ENCODE peak calls at places on chromosomes 6 and 20, in nine cellular contexts. S is stomach, G is fibroblast of mammary gland, A is GM12865, R is heart right ventricle, T is choroid plexus epithelial cell, J is foreskin fibroblast, O is brain microvascular endothelial cell, U is cardiac muscle cell. H is an unnamed sample.

GRCh38 chr20:48826064-48826463 is 1.7 kb downstream of the PREX1 start:
- DNase-seq in S (no peak), G (no peak), A (no peak), R (no peak), T (no peak), J (no peak), O (no peak), U (no peak), H (no peak)

GRCh38 chr6:35824552-35825192 is 19.5 kb downstream of the LHFPL5 start:
- DNase-seq in S (no peak), G (no peak), A (no peak), R (no peak), T (no peak), J (no peak), O (no peak), U (no peak), H (no peak)

GRCh38 chr20:63029358-63030121 is 22.8 kb upstream of the BHLHE23 start:
- DNase-seq in S (no peak), G (no peak), A (no peak), R (no peak), T (no peak), J (no peak), O (no peak), U (no peak), H (no peak)

GRCh38 chr20:39289316-39289715 is 327.2 kb downstream of the DHX35 start:
- DNase-seq in S (no peak), G (no peak), A (peak), R (no peak), T (no peak), J (no peak), O (no peak), U (peak), H (no peak)

GRCh38 chr6:112085666-112086065 is 1.6 kb downstream of the TUBE1 start:
- DNase-seq in S (no peak), G (peak), A (no peak), R (peak), T (no peak), J (no peak), O (no peak), U (no peak), H (no peak)

GRCh38 chr6:169188051-169188863 is 65.4 kb downstream of the THBS2 start:
- DNase-seq in S (no peak), G (peak), A (peak), R (no peak), T (peak), J (peak), O (peak), U (no peak), H (peak)

GRCh38 chr6:31614674-31615578 is at the start of gene AIF1:
- DNase-seq in S (no peak), G (no peak), A (no peak), R (no peak), T (no peak), J (no peak), O (no peak), U (no peak), H (no peak)

GRCh38 chr6:150711584-150712501 is 112.2 kb downstream of the PLEKHG1 start:
- DNase-seq in S (peak), G (no peak), A (no peak), R (peak), T (no peak), J (no peak), O (no peak), U (no peak), H (no peak)

GRCh38 chr20:63691711-63692435 is 4.6 kb upstream of the TNFRSF6B start:
- DNase-seq in S (no peak), G (no peak), A (no peak), R (no peak), T (no peak), J (no peak), O (no peak), U (no peak), H (no peak)

GRCh38 chr6:109713097-109713496 is 22.0 kb downstream of the FIG4 start:
- DNase-seq in S (no peak), G (no peak), A (no peak), R (no peak), T (no peak), J (peak), O (no peak), U (no peak), H (no peak)

GRCh38 chr6:111576302-111576701 is 29.4 kb downstream of the TRAF3IP2 start:
- DNase-seq in S (no peak), G (peak), A (no peak), R (no peak), T (peak), J (peak), O (peak), U (no peak), H (no peak)

GRCh38 chr6:34145161-34146020 is 496 bp downstream of the GRM4 start:
- DNase-seq in S (no peak), G (peak), A (no peak), R (no peak), T (peak), J (peak), O (peak), U (peak), H (peak)

GRCh38 chr6:42796171-42796570 is 14.3 kb downstream of the BICRAL start:
- DNase-seq in S (no peak), G (no peak), A (no peak), R (no peak), T (no peak), J (no peak), O (no peak), U (no peak), H (no peak)

GRCh38 chr20:61752576-61752975 is 313.1 kb downstream of the TAF4 start:
- DNase-seq in S (no peak), G (no peak), A (no peak), R (no peak), T (no peak), J (no peak), O (no peak), U (no peak), H (no peak)

GRCh38 chr20:61750093-61750492 is 315.6 kb downstream of the TAF4 start:
- DNase-seq in S (no peak), G (no peak), A (no peak), R (no peak), T (no peak), J (no peak), O (no peak), U (no peak), H (no peak)

GRCh38 chr20:61746781-61747180 is 318.9 kb downstream of the TAF4 start:
- DNase-seq in S (no peak), G (no peak), A (no peak), R (no peak), T (no peak), J (no peak), O (no peak), U (no peak), H (no peak)

GRCh38 chr20:61748376-61748775 is 317.3 kb downstream of the TAF4 start:
- DNase-seq in S (no peak), G (peak), A (no peak), R (no peak), T (peak), J (no peak), O (no peak), U (no peak), H (peak)

DNA sequence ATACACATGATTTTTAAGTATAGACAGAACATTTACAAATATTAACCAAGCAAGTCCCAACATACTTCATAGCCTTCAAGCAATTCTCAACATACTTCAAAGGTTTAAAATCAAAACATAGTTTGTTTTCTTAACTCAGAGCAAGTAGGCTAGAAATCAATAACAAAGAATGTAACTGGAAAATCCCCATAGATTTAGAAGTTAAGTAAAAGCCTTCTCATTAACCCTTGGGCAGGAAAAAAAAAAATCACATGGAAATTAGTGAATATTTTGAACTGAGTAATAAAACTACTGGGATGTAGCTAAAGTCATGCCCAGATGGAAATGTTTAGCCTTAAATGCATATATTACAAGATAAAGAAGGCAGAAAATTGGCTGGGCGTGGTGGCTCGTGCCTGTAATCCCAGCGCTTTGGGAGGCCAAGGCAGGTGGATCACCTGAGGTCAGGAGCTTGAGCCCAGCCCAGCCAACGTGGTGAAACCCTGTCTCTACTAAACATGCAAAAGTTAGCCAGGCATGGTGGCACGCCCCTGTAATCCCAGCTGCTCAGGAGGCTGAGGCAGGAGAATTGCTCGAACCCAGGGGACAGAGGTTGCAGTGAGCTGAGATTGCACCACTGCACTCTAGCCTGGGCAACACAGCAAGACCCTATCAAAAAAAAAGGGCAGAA is 316.1 kb downstream of the TAF4 start:
- DNase-seq in S (no peak), G (no peak), A (no peak), R (no peak), T (no peak), J (no peak), O (no peak), U (no peak), H (peak)
- H3K4me3 ChIP-seq in S (no peak), G (no peak), A (no peak), R (no peak), T (no peak), J (no peak), O (no peak), U (no peak), H (no peak)

GRCh38 chr20:37417857-37418501 is 72.0 kb downstream of the SRC start:
- DNase-seq in S (no peak), G (peak), A (no peak), R (no peak), T (peak), J (peak), O (no peak), U (no peak), H (no peak)
- TF ChIP-seq CTCF in S (no peak), G (no peak), A (no peak), R (no peak), T (no peak), J (no peak), O (peak), U (no peak), H (no peak)

GRCh38 chr20:10356628-10357027 is 77.4 kb downstream of the MKKS start:
- DNase-seq in S (no peak), G (no peak), A (no peak), R (no peak), T (no peak), J (no peak), O (no peak), U (no peak), H (no peak)

GRCh38 chr20:10357061-10357708 is 76.8 kb downstream of the MKKS start:
- DNase-seq in S (no peak), G (peak), A (no peak), R (no peak), T (no peak), J (no peak), O (no peak), U (no peak), H (no peak)

GRCh38 chr20:10349118-10349517 is 84.9 kb downstream of the MKKS start:
- DNase-seq in S (no peak), G (no peak), A (no peak), R (no peak), T (no peak), J (no peak), O (no peak), U (no peak), H (no peak)

GRCh38 chr20:10350188-10350842 is 83.7 kb downstream of the MKKS start:
- DNase-seq in S (no peak), G (no peak), A (no peak), R (no peak), T (no peak), J (no peak), O (no peak), U (no peak), H (no peak)

GRCh38 chr20:10352934-10353866 is 80.8 kb downstream of the MKKS start:
- DNase-seq in S (no peak), G (no peak), A (no peak), R (no peak), T (peak), J (no peak), O (no peak), U (no peak), H (peak)
- H3K4me3 ChIP-seq in S (no peak), G (no peak), A (no peak), R (no peak), T (no peak), J (no peak), O (no peak), U (no peak), H (no peak)

GRCh38 chr6:133368664-133369063 is 127.5 kb downstream of the EYA4 start:
- DNase-seq in S (no peak), G (no peak), A (no peak), R (no peak), T (peak), J (no peak), O (no peak), U (no peak), H (no peak)
- TF ChIP-seq CTCF in S (no peak), G (peak), A (no peak), R (no peak), T (peak), J (no peak), O (peak), U (no peak), H (no peak)

GRCh38 chr6:83403191-83403590 is 27.7 kb downstream of the ME1 start:
- DNase-seq in S (no peak), G (no peak), A (no peak), R (no peak), T (peak), J (no peak), O (peak), U (no peak), H (no peak)
- H3K4me3 ChIP-seq in S (no peak), G (no peak), A (no peak), R (no peak), T (no peak), J (no peak), O (no peak), U (no peak), H (no peak)

GRCh38 chr6:21360353-21360752 is 233.2 kb upstream of the SOX4 start:
- DNase-seq in S (peak), G (no peak), A (peak), R (no peak), T (no peak), J (no peak), O (peak), U (no peak), H (no peak)
- TF ChIP-seq CTCF in S (no peak), G (no peak), A (peak), R (no peak), T (peak), J (no peak), O (no peak), U (no peak), H (no peak)

DNA sequence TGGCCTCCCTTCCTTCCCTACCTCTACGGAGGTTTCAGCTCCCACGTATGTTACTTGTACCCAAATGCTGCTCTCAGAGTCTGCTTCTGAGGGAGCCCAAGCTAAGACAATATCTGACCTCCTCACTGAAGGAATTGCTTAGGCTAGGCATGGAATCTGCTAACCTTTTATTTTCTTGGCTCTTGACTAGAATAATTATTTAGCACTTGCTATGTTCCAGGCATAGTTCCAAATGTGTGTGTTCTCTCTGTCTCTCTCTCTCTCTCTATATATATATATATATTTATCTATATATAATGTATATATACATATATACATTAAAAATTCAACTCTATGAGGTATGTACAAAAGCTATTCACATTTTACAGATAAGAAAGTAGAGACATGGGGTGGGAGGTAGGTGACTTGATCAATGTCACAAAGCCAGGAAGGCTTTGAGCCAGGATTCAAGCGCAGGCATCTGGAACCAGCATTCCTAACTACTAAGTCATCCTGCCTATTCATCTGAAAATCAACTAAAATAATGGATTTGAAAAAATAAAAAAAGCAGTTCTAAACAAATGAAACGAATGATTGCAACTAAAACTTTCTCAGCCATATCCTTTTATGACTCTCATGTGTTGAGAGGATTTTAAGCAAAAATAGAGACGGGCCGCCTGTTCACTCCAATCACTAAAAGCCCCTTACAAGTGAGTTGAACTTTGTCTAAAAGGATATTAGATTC is 189.7 kb upstream of the JAG1 start:
- DNase-seq in S (no peak), G (peak), A (no peak), R (peak), T (peak), J (peak), O (peak), U (no peak), H (peak)
- H3K4me3 ChIP-seq in S (no peak), G (no peak), A (no peak), R (no peak), T (no peak), J (no peak), O (no peak), U (no peak), H (no peak)

GRCh38 chr6:46898011-46898410 is 23.7 kb downstream of the ADGRF5 start:
- DNase-seq in S (no peak), G (no peak), A (no peak), R (no peak), T (no peak), J (no peak), O (no peak), U (no peak), H (no peak)

GRCh38 chr6:46903175-46903574 is 18.6 kb downstream of the ADGRF5 start:
- DNase-seq in S (no peak), G (no peak), A (no peak), R (peak), T (no peak), J (no peak), O (no peak), U (peak), H (no peak)

GRCh38 chr6:46900266-46900665 is 21.5 kb downstream of the ADGRF5 start:
- DNase-seq in S (no peak), G (no peak), A (no peak), R (no peak), T (no peak), J (no peak), O (no peak), U (no peak), H (no peak)

GRCh38 chr6:46901747-46902362 is 19.9 kb downstream of the ADGRF5 start:
- DNase-seq in S (no peak), G (no peak), A (no peak), R (peak), T (peak), J (no peak), O (no peak), U (no peak), H (no peak)

DNA sequence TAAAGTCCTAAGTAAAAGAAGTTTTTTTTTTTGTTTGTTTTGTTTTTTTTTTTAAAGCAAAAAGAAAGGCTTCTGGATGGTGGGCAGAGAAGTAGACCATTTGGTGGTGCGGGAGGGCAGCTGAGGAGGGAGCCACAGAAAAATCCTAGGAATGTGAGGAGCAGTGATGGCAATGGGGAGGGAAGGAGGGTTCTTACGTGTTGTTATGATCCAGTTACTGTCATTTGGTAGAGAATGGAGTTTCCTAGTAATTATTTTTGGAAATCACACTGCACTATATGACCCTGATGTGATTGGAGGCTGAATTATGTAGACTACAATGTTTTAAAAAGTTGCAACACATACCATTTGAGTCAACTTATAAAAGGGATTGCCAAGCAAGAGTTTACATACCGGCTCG is 22.1 kb downstream of the ADGRF5 start:
- DNase-seq in S (no peak), G (no peak), A (no peak), R (no peak), T (no peak), J (no peak), O (no peak), U (no peak), H (no peak)
- TF ChIP-seq CTCF in S (no peak), G (no peak), A (no peak), R (no peak), T (no peak), J (no peak), O (no peak), U (no peak), H (no peak)

GRCh38 chr6:6688283-6688682 is 99.8 kb downstream of the LY86 start:
- DNase-seq in S (peak), G (no peak), A (peak), R (no peak), T (peak), J (no peak), O (no peak), U (no peak), H (peak)
- H3K4me3 ChIP-seq in S (no peak), G (no peak), A (no peak), R (no peak), T (no peak), J (no peak), O (no peak), U (no peak), H (no peak)

H was measured in astrocyte of the spinal cord.